ENCODE peak calls at places on chromosome X, in six cellular contexts. P is A172; C is activated CD4-positive, alpha-beta T cell treated with anti-CD3 and anti-CD28 coated beads for 4 hours; D is GM13976; R is glutamatergic neuron; O is NCI-H2171 treated with DMSO at 0.1 percent for 48 hours. M is an unnamed sample.

GRCh38 chrX:119871245-119871598 is 311 bp downstream of the RNF113A start:
- DNase-seq in P (no peak), R (peak; percentile 22), C (peak; percentile 5), D (no peak), O (no peak), M (no peak)

GRCh38 chrX:362937-363620 is 23.6 kb downstream of the PPP2R3B start:
- DNase-seq in P (no peak), R (no peak), D (no peak), O (no peak), C (no peak), M (no peak)

GRCh38 chrX:153878969-153879653 is 6.9 kb downstream of the L1CAM start:
- DNase-seq in O (peak; percentile 88), C (no peak), D (peak; percentile 60), P (no peak), R (peak; percentile 73), M (no peak)

GRCh38 chrX:13759152-13759718 is 24.7 kb downstream of the OFD1 start:
- DNase-seq in O (no peak), P (no peak), D (peak; percentile 47), C (no peak), R (no peak), M (no peak)

GRCh38 chrX:28225508-28225907 is 244.3 kb upstream of the DCAF8L1 start:
- DNase-seq in P (no peak), O (no peak), C (no peak), D (no peak), R (no peak), M (no peak)

GRCh38 chrX:41335590-41336331 is 1.8 kb downstream of the DDX3X start:
- DNase-seq in P (no peak), O (no peak), D (no peak), C (no peak), R (no peak), M (no peak)

GRCh38 chrX:2479420-2479780 is 21.4 kb downstream of the DHRSX start:
- DNase-seq in O (no peak), C (no peak), R (no peak), D (no peak), P (no peak), M (no peak)

GRCh38 chrX:40109288-40110008 is 11.7 kb upstream of the BCOR start:
- DNase-seq in D (no peak), R (no peak), P (no peak), O (peak; percentile 62), C (peak; percentile 37), M (no peak)

GRCh38 chrX:149937881-149938426 is 337 bp downstream of the EOLA2 start:
- DNase-seq in D (no peak), R (peak; percentile 22), C (no peak), O (no peak), P (no peak), M (no peak)

GRCh38 chrX:102659790-102660757 is 8.8 kb downstream of the GPRASP1 start:
- DNase-seq in O (peak; percentile 78), C (peak; percentile 78), D (peak; percentile 65), P (no peak), R (peak; percentile 88), M (no peak)

GRCh38 chrX:69501433-69501832 is 2.7 kb upstream of the NALF2 start:
- DNase-seq in R (peak; percentile 60), D (no peak), P (no peak), C (no peak), O (no peak), M (no peak)

GRCh38 chrX:123504630-123505270 is 228.1 kb downstream of the THOC2 start:
- DNase-seq in C (no peak), O (no peak), R (no peak), D (no peak), P (no peak), M (no peak)

GRCh38 chrX:86028681-86029080 is 18.7 kb downstream of the CHM start:
- DNase-seq in R (no peak), C (no peak), D (no peak), P (no peak), O (no peak), M (no peak)

GRCh38 chrX:38548508-38548907 is 12.8 kb upstream of the TSPAN7 start:
- DNase-seq in O (no peak), P (no peak), C (no peak), D (no peak), R (no peak), M (no peak)

GRCh38 chrX:129980043-129980442 is 2.4 kb upstream of the BCORL1 start:
- DNase-seq in C (peak; percentile 32), O (no peak), D (peak; percentile 62), P (no peak), R (no peak), M (no peak)

GRCh38 chrX:149630681-149631292 is 805 bp downstream of the TMEM185A start:
- DNase-seq in O (peak; percentile 26), P (peak; percentile 39), D (no peak), R (peak; percentile 15), C (no peak), M (no peak)

GRCh38 chrX:41250867-41251266 is 83.1 kb upstream of the DDX3X start:
- DNase-seq in C (no peak), O (no peak), D (no peak), P (no peak), R (no peak), M (no peak)

GRCh38 chrX:66028936-66029335 is 10.9 kb downstream of the VSIG4 start:
- DNase-seq in O (no peak), C (no peak), R (no peak), P (no peak), D (no peak), M (no peak)

GRCh38 chrX:70128071-70128470 is 5.2 kb upstream of the IGBP1 start:
- DNase-seq in C (no peak), R (peak; percentile 17), P (no peak), D (no peak), O (no peak), M (no peak)

GRCh38 chrX:15146515-15146914 is 123.4 kb downstream of the ASB9 start:
- DNase-seq in D (no peak), P (peak; percentile 6), O (no peak), R (peak; percentile 44), C (peak; percentile 7), M (no peak)

GRCh38 chrX:135477576-135477975 is 42.9 kb upstream of the INTS6L start:
- DNase-seq in C (peak; percentile 31), P (peak; percentile 46), R (peak; percentile 26), O (peak; percentile 55), D (no peak), M (peak; percentile 45)

GRCh38 chrX:47177079-47177478 is 16.6 kb upstream of the UBA1 start:
- DNase-seq in P (no peak), O (no peak), R (no peak), C (no peak), D (no peak), M (no peak)